ENCODE peak calls at places on chromosomes 2 and 18, in five cellular contexts. T is A549, D is transverse colon, Q is lower leg skin, J is HCT116. X is an unnamed sample.

GRCh38 chr2:5394223-5394622 is 298.0 kb upstream of the SOX11 start:
- DNase-seq in T (no peak), J (no peak), Q (no peak), D (no peak), X (no peak)

GRCh38 chr2:70828914-70829824 is 6.4 kb downstream of the CD207 start:
- DNase-seq in Q (no peak), J (no peak), D (no peak), T (no peak), X (no peak)

GRCh38 chr2:75716406-75716805 is 5.7 kb upstream of the GCFC2 start:
- DNase-seq in D (no peak), J (no peak), T (peak), Q (no peak), X (no peak)

GRCh38 chr18:13302611-13303267 is 84.2 kb downstream of the LDLRAD4 start:
- DNase-seq in Q (no peak), J (no peak), D (no peak), T (no peak), X (no peak)

GRCh38 chr2:164967781-164968228 is 12.5 kb upstream of the SLC38A11 start:
- DNase-seq in Q (no peak), D (no peak), J (no peak), T (peak), X (no peak)

GRCh38 chr2:239884051-239884405 is 141.1 kb downstream of the NDUFA10 start:
- DNase-seq in Q (peak), J (no peak), D (no peak), T (no peak), X (no peak)

GRCh38 chr2:205372141-205372540 is 310.2 kb upstream of the NRP2 start:
- DNase-seq in D (no peak), T (no peak), J (no peak), Q (no peak), X (no peak)

GRCh38 chr18:79197531-79197930 is 128.3 kb downstream of the ATP9B start:
- DNase-seq in Q (no peak), T (no peak), D (no peak), J (no peak), X (no peak)

GRCh38 chr2:187576906-187577305 is 22.7 kb upstream of the TFPI start:
- DNase-seq in D (no peak), T (no peak), Q (no peak), J (no peak), X (no peak)

GRCh38 chr2:241859017-241859435 is 332 bp upstream of the PDCD1 start:
- DNase-seq in D (no peak), Q (no peak), J (no peak), T (no peak), X (no peak)

GRCh38 chr2:122341007-122341406 is 585.6 kb downstream of the TSN start:
- DNase-seq in D (no peak), J (no peak), Q (no peak), T (no peak), X (no peak)

GRCh38 chr18:60649816-60650215 is 277.2 kb upstream of the MC4R start:
- DNase-seq in J (no peak), Q (no peak), T (no peak), D (no peak), X (no peak)

GRCh38 chr2:96344011-96344410 is 8.4 kb downstream of the NCAPH start:
- DNase-seq in T (no peak), D (peak), J (no peak), Q (no peak), X (no peak)
- TF ChIP-seq POLR2A in T (no peak), D (peak), J (no peak), Q (no peak), X (peak)

DNA sequence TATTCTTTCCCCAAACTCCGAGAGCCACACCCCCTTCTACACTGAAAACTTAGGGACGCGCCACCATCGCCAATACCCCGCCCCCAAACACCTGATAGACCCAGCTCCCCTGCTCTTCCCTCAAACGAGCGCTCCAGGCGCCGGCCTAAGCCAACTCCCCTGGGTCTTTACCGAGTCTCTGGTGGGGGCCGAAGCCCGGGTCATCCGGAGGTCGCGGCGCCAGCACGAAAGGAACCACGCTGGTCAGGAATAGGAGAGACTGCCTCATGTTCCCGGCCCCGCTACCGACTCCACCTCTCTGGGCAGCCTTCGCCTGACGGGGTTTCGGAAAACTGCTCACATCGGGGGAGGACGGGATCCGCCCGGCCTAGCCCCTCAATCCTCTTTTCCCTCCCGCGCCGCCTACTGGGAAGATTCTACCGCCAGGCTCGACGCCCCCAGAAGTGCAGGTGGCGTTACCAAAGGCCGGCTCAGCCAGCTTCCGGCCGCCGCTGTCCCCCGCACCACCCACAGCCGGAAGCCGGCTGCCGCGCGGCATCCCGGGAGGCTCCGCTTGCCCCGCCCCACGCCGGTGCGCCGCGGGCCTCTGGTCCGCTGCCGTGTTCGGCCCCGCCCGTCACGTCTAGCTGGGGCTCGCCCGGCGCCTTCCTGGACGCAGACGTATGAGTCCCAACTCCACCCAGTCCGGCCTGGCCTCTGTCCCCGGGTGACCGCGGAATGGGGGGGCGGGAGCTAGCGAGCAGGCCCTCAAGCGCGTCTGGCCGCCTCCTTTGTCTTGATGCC is at the start of gene ADAM17:
- DNase-seq in D (peak), Q (peak), T (peak), J (peak), X (peak)
- TF ChIP-seq CTCF in D (peak), Q (no peak), T (peak), J (no peak), X (peak)

GRCh38 chr18:48090702-48091101 is 160.2 kb upstream of the SMAD2 start:
- DNase-seq in T (no peak), J (no peak), D (no peak), Q (no peak), X (no peak)
- H3K4me3 ChIP-seq in T (no peak), J (no peak), D (no peak), Q (no peak), X (no peak)

GRCh38 chr2:30661173-30662107 is 145.8 kb downstream of the CAPN13 start:
- DNase-seq in D (no peak), Q (peak), T (no peak), J (no peak), X (no peak)
- TF ChIP-seq POLR2A in D (no peak), Q (no peak), T (no peak), J (peak), X (no peak)

GRCh38 chr2:183248866-183249567 is 124.8 kb downstream of the NUP35 start:
- DNase-seq in T (peak), D (no peak), J (peak), Q (no peak), X (no peak)
- TF ChIP-seq CTCF in T (peak), D (peak), J (peak), Q (no peak), X (peak)

DNA sequence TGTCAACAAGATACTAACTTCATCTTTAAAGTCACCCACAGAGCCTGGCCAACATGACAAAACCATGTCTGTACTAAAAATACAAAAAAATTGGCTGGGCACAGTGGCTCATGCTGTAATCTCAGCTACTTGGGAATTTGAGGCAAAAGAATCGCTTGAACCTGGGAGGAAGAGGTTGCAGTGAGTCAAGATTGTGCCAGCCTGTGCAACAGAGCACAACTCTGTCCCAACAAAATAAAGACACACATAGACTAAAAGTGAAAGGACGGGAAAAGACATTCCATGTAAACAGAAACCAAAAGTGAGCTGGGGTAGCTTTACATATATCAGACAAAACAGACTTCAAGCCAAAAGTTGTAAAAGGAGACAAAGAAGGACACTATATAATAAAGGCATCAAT is 34.8 kb downstream of the USP34 start:
- DNase-seq in J (no peak), T (no peak), Q (peak), D (no peak), X (no peak)
- H3K4me3 ChIP-seq in J (no peak), T (no peak), Q (no peak), D (peak), X (no peak)

DNA sequence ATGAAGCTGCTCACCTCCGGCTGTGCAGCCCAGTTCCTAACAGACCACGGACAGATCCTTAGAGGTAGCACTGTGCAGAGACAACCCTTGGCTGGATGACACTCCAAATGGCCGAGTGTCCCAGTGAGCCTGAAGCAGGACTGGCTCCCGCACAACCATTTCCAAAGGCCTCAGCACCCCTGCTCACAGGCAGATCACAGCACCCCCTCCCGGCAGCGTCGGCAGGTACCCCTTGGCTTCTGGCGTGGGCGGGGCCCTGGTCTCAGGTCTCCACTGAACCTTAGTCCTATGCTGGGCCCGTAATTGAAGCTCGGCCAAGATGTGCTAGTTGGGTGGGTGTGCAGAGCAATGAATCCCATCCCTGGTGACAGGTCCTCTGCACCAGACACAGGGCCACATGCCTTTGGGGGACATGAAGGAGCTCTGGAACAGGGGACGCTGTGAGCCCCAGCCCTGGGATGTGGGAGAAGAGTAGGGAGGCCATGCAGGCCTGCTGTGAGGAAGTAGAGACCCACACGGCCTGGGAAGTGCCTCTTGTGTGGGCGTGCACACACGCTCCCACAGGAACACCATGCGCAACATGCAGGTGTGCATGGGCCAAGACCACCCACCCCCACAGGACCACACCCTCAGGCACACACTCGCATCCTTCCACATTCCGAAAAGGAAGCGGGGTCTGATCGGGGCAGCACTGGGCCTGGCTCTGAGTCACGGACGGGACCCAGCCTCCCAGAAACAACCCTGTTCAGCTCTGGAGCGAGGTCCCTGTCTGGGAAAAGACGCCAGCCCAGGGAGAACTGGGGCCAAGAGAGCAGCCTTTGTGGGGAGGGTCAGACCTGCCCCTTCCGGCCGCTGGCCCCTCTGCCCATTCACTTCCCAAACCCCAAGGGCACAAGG is 2.8 kb downstream of the DUSP2 start:
- DNase-seq in D (peak), J (no peak), T (no peak), Q (no peak), X (no peak)
- TF ChIP-seq POLR2A in D (peak), J (no peak), T (no peak), Q (no peak), X (no peak)

DNA sequence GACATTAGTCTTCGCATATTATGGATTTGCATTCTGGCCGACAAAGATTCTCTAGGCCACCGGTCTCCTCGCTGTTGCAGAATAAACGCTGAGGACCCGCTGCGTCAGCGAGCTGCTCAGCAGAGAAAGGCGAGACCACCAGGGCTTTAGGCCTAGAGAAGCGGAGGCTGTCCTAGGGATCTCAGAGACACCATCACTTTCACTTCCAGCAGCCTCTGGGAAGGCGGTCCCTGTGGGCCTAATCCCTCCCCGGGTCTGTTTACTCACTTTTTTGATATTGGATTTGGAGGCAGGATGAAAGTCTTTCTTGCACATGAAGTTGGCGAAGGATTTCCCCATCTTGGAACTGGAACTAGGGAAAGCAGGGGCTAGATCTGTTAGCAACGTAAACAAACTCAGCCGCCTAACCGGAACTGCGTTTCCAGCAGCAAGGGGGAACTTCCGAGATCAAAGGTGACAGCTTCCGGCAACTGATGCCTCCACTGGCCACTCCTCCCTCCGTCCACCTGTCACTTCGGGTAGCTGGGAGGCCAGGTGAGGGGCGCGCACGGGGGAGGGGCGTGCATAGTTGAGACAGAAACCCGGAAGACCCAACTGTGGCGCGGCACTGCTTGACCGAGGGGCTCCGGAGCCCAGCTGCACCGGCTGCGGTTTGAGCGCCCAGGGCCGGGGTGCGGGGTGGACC is at the start of gene SCRN3:
- DNase-seq in T (peak), J (peak), D (peak), Q (peak), X (peak)
- TF ChIP-seq CTCF in T (no peak), J (no peak), D (no peak), Q (no peak), X (no peak)

GRCh38 chr2:18971628-18972027 is 382.3 kb upstream of the NT5C1B start:
- DNase-seq in Q (no peak), T (no peak), J (no peak), D (no peak), X (no peak)

GRCh38 chr2:18976112-18976961 is 382.1 kb downstream of the OSR1 start:
- DNase-seq in Q (no peak), D (peak), J (no peak), T (no peak), X (no peak)

GRCh38 chr2:18971069-18971378 is 381.7 kb upstream of the NT5C1B start:
- DNase-seq in T (no peak), Q (no peak), D (no peak), J (no peak), X (no peak)

GRCh38 chr2:18977409-18977808 is 381.0 kb downstream of the OSR1 start:
- DNase-seq in T (no peak), D (no peak), J (no peak), Q (no peak), X (no peak)

DNA sequence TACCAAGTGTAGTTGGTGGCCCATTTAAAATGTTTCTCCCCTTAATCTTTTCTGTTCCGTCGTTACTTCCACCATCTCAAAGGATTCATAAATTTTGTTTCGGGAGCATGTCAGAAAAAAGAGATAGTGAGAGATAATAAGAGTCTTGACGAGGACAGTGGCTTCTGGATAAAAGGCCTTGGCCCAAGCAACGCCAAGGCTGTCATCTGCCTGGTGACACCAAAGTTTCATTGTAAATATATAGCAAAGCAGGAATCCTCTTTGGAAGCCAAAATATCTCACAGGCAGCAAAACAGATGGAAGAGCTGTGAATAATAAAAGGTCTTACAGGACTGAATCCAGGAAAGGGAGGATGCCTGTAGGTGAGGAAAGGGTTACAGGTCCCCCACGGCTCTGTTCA is 382.9 kb downstream of the OSR1 start:
- DNase-seq in J (no peak), D (no peak), T (no peak), Q (no peak), X (no peak)
- H3K4me3 ChIP-seq in J (no peak), D (no peak), T (no peak), Q (no peak), X (peak)

X was measured in esophagus squamous epithelium.